ENCODE peak calls at places on chromosomes 12 and 14, in four cellular contexts. W, E, D and V are unnamed samples.
A peak's percentile ranks its signal among the peaks of the same experiment; 100 is the strongest.

GRCh38 chr14:34678306-34678705 is 36.1 kb downstream of the CFL2 start:
- DNase-seq in W (no peak), E (no peak), D (no peak), V (no peak)

GRCh38 chr14:96631621-96632362 is 129.6 kb downstream of the PAPOLA start:
- DNase-seq in E (peak; percentile 43), W (no peak), D (no peak), V (no peak)

GRCh38 chr12:75747572-75747995 is 236.2 kb upstream of the KRR1 start:
- DNase-seq in D (no peak), W (peak; percentile 89), E (no peak), V (peak; percentile 54)

GRCh38 chr14:71716371-71716770 is 215.9 kb upstream of the RGS6 start:
- DNase-seq in E (no peak), D (no peak), W (peak; percentile 81), V (no peak)

GRCh38 chr12:62899568-62900390 is 35.2 kb downstream of the PPM1H start:
- DNase-seq in W (no peak), E (no peak), D (no peak), V (no peak)

GRCh38 chr12:122855985-122856831 is 21.0 kb downstream of the HIP1R start:
- DNase-seq in D (no peak), E (no peak), W (no peak), V (no peak)

GRCh38 chr14:60348211-60348610 is 99.2 kb downstream of the PPM1A start:
- DNase-seq in W (no peak), E (no peak), D (no peak), V (no peak)

GRCh38 chr12:31118831-31119530 is 45.3 kb downstream of the DDX11 start:
- DNase-seq in E (peak; percentile 58), W (no peak), D (no peak), V (no peak)

GRCh38 chr14:61080591-61081010 is 99.6 kb downstream of the SLC38A6 start:
- DNase-seq in W (peak; percentile 99), E (no peak), D (peak; percentile 81), V (peak; percentile 88)

GRCh38 chr12:124006582-124007170 is 33.7 kb downstream of the ZNF664 start:
- DNase-seq in E (peak; percentile 60), W (no peak), D (no peak), V (no peak)

GRCh38 chr12:75784591-75784990 is 247.0 kb downstream of the PHLDA1 start:
- DNase-seq in D (no peak), E (no peak), W (no peak), V (no peak)

GRCh38 chr12:17134315-17134714 is 528.4 kb upstream of the LMO3 start:
- DNase-seq in E (no peak), W (no peak), D (no peak), V (no peak)

GRCh38 chr14:78836777-78837176 is 666.6 kb downstream of the NRXN3 start:
- DNase-seq in W (peak; percentile 73), E (peak; percentile 41), D (peak; percentile 77), V (peak; percentile 23)

GRCh38 chr12:78790148-78790547 is 74.4 kb upstream of the SYT1 start:
- DNase-seq in E (no peak), W (no peak), D (no peak), V (no peak)

GRCh38 chr12:121748218-121748570 is 35.6 kb downstream of the TMEM120B start:
- DNase-seq in D (no peak), E (peak; percentile 33), W (no peak), V (no peak)

GRCh38 chr14:69464379-69464778 is 20.1 kb upstream of the PLEKHD1 start:
- DNase-seq in W (no peak), D (no peak), E (no peak), V (no peak)

GRCh38 chr12:103495158-103495782 is 498 bp downstream of the C12orf42 start:
- DNase-seq in D (no peak), W (no peak), E (peak; percentile 36), V (no peak)

GRCh38 chr12:122423258-122424165 is 1.0 kb upstream of the CLIP1 start:
- DNase-seq in E (no peak), W (no peak), D (no peak), V (no peak)

GRCh38 chr14:60945984-60946383 is 34.9 kb downstream of the TRMT5 start:
- DNase-seq in D (no peak), E (no peak), W (peak; percentile 50), V (no peak)

GRCh38 chr14:34324363-34324795 is 137.7 kb downstream of the SPTSSA start:
- DNase-seq in E (peak; percentile 38), W (peak; percentile 50), D (no peak), V (peak; percentile 14)

GRCh38 chr12:19757317-19757877 is 318.1 kb downstream of the AEBP2 start:
- DNase-seq in E (no peak), D (peak; percentile 56), W (peak; percentile 63), V (no peak)

GRCh38 chr12:104737682-104738370 is 220.3 kb downstream of the SLC41A2 start:
- DNase-seq in D (no peak), E (no peak), W (no peak), V (no peak)